ENCODE peak calls at places on chromosome 11, in four cellular contexts. X is K562, Q is HepG2, V is GM12878. W is an unnamed sample.

GRCh38 chr11:24935059-24935458 is 438.2 kb downstream of the LUZP2 start:
- DNase-seq in Q (no peak), X (no peak), V (no peak), W (no peak)

GRCh38 chr11:70671611-70672010 is 273.3 kb downstream of the CTTN start:
- DNase-seq in V (no peak), X (no peak), Q (no peak), W (no peak)

GRCh38 chr11:36540998-36541397 is 26.8 kb upstream of the RAG1 start:
- DNase-seq in X (no peak), V (peak), Q (peak), W (peak)

GRCh38 chr11:107689317-107690202 is 22.3 kb downstream of the SLN start:
- DNase-seq in X (peak), Q (peak), V (no peak), W (peak)

GRCh38 chr11:16611395-16612233 is 126.8 kb upstream of the C11orf58 start:
- DNase-seq in X (no peak), Q (no peak), V (no peak), W (no peak)

GRCh38 chr11:69133251-69133650 is 22.5 kb upstream of the SMIM38 start:
- DNase-seq in V (no peak), X (no peak), Q (no peak), W (no peak)

GRCh38 chr11:107482234-107482633 is 24.6 kb upstream of the CWF19L2 start:
- DNase-seq in Q (no peak), X (no peak), V (no peak), W (no peak)

GRCh38 chr11:116136987-116137674 is 632.9 kb upstream of the CADM1 start:
- DNase-seq in Q (no peak), X (no peak), V (no peak), W (no peak)

GRCh38 chr11:47788181-47788580 is 21.0 kb upstream of the FNBP4 start:
- DNase-seq in V (no peak), Q (no peak), X (no peak), W (no peak)

GRCh38 chr11:31796523-31797226 is 14.4 kb downstream of the PAX6 start:
- DNase-seq in Q (no peak), X (no peak), V (no peak), W (no peak)

GRCh38 chr11:64457416-64458010 is 98.6 kb downstream of the RPS6KA4 start:
- DNase-seq in Q (no peak), V (no peak), X (no peak), W (no peak)

GRCh38 chr11:121497176-121497995 is 44.6 kb upstream of the SORL1-AS1 start:
- DNase-seq in V (no peak), X (no peak), Q (no peak), W (no peak)

GRCh38 chr11:16365456-16366355 is 9.4 kb upstream of the SOX6 start:
- DNase-seq in Q (no peak), X (no peak), V (no peak), W (no peak)

GRCh38 chr11:70099578-70100282 is 21.6 kb downstream of the ANO1 start:
- DNase-seq in Q (no peak), X (no peak), V (no peak), W (no peak)

GRCh38 chr11:13009921-13010736 is 1.0 kb downstream of the RASSF10 start:
- DNase-seq in V (no peak), Q (no peak), X (no peak), W (peak)

GRCh38 chr11:104713366-104713765 is 184.9 kb downstream of the CASP12 start:
- DNase-seq in X (no peak), Q (no peak), V (no peak), W (no peak)

GRCh38 chr11:114161486-114162250 is 102.2 kb downstream of the ZBTB16 start:
- DNase-seq in X (no peak), V (no peak), Q (no peak), W (no peak)

GRCh38 chr11:108975641-108976071 is 310.8 kb downstream of the DDX10 start:
- DNase-seq in X (no peak), V (no peak), Q (no peak), W (no peak)

GRCh38 chr11:107359701-107360100 is 97.9 kb downstream of the CWF19L2 start:
- DNase-seq in X (no peak), V (no peak), Q (no peak), W (no peak)

GRCh38 chr11:90134420-90135003 is at the start of gene NAALAD2:
- DNase-seq in X (peak), V (no peak), Q (peak), W (peak)

GRCh38 chr11:122785156-122785605 is 53.1 kb upstream of the CRTAM start:
- DNase-seq in V (no peak), X (no peak), Q (no peak), W (no peak)

GRCh38 chr11:110777765-110778164 is 65.5 kb upstream of the ARHGAP20 start:
- DNase-seq in X (no peak), Q (no peak), V (peak), W (no peak)

GRCh38 chr11:110776091-110776490 is 63.9 kb upstream of the ARHGAP20 start:
- DNase-seq in Q (no peak), X (no peak), V (no peak), W (no peak)

GRCh38 chr11:110774138-110775014 is 62.1 kb upstream of the ARHGAP20 start:
- DNase-seq in X (no peak), V (no peak), Q (no peak), W (no peak)

GRCh38 chr11:110773442-110773841 is 61.2 kb upstream of the ARHGAP20 start:
- DNase-seq in X (no peak), V (no peak), Q (no peak), W (no peak)

DNA sequence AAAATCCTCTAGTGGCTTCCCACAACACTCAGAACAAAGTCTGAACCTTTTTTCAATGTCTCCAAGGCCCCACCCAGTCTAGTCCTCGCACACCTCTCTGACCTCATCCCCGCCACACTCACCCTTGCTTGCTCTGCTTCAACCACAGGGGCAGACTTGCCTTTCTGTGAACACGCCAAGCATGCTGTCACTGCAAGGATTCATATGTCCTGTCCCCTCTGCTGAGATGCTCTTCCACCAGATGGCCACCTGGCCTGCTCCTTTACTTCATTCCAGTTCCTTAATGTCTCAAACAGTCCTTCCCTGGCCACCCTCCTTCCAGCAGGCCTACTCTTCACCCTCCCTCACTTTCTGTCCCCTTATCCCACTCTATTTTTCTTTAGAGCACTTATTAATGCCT is 60.6 kb upstream of the ARHGAP20 start:
- DNase-seq in V (no peak), Q (no peak), X (no peak), W (no peak)
- TF ChIP-seq NR2C2 in V (no peak), Q (no peak), X (no peak), W (no peak)

GRCh38 chr11:27514558-27514957 is 8.0 kb upstream of the LIN7C start:
- DNase-seq in X (no peak), V (no peak), Q (no peak), W (no peak)
- TF ChIP-seq NR2C2 in X (no peak), V (no peak), Q (no peak), W (no peak)

GRCh38 chr11:119694334-119694733 is 34.7 kb downstream of the NECTIN1 start:
- DNase-seq in X (no peak), Q (peak), V (no peak), W (no peak)
- TF ChIP-seq NR2C2 in X (no peak), Q (peak), V (no peak), W (no peak)

DNA sequence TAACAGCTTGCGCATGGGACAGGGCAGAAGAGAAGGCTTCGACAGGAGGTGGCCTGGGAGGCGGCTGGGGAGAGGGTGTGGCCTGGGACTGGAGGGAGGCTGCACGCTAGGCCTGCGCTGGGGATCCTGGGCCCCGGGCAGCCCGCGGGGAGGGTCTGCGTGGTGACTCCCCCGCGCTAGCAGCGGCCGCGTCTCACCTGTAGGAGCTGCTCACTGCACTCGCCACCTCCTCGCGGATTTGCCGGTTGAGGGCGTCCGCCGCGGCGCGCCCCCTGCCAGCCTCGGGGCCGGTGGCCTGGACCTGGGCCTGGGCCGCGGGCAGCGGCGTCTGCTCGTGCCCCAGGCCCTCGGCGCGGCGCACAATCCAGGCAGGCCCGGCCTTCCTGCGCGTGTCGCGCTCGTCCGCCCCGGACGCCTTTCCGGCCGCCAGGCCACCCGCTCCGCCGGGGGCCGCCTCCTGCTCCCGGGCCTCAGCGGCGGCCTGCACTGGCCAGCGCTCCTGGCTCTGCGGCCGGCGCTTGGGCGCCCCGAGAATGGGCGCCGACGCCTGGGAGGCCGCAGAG is 1.5 kb downstream of the MAP6 start:
- DNase-seq in X (no peak), Q (no peak), V (no peak), W (peak)
- TF ChIP-seq NR2C2 in X (no peak), Q (no peak), V (no peak), W (no peak)

GRCh38 chr11:111439905-111440304 is 60.8 kb upstream of the POU2AF1 start:
- DNase-seq in Q (no peak), V (no peak), X (no peak), W (no peak)
- TF ChIP-seq NR2C2 in Q (no peak), V (no peak), X (no peak), W (no peak)

DNA sequence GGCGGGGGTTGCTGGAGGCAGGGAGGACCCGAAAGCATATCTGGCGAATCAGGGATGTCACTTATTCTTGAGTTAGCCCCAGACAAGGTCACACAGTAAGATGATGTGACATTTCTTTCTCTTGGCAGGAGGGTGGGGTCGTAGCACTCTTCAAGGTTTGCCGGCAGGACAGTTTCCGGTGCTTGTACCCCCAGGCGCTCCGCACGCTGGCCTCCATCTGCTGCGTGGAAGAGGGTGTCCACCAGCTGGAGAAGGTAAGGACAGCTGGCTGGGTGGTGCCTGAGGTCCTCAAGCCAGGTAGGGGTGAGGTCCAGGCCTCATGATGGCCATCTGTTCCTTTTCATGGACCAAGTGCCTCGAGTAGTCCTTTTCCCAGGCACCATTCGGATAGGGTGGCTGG is 86.0 kb downstream of the INSC start:
- DNase-seq in V (no peak), X (no peak), Q (no peak), W (no peak)
- TF ChIP-seq NR2C2 in V (no peak), X (no peak), Q (no peak), W (no peak)